ENCODE peak calls at places on chromosomes 5 and 9, in five cellular contexts. N is MV-4-11; T is colonic mucosa; Z is CD8-positive, alpha-beta T cell; K is NCI-H524. G is an unnamed sample.

GRCh38 chr5:104218200-104218599 is 655.6 kb upstream of the NUDT12 start:
- DNase-seq in N (no peak), T (no peak), Z (no peak), K (no peak), G (no peak)

GRCh38 chr9:33794560-33794959 is 801 bp upstream of the PRSS3 start:
- DNase-seq in N (no peak), T (no peak), Z (no peak), K (no peak), G (no peak)

GRCh38 chr9:113992994-113993393 is 85.1 kb downstream of the AMBP start:
- DNase-seq in N (peak), T (no peak), Z (no peak), K (no peak), G (no peak)

GRCh38 chr9:82645591-82645990 is 417.4 kb downstream of the RASEF start:
- DNase-seq in N (no peak), T (no peak), Z (no peak), K (no peak), G (no peak)

GRCh38 chr5:137627730-137628129 is 108.2 kb downstream of the KLHL3 start:
- DNase-seq in N (peak), T (no peak), Z (no peak), K (no peak), G (no peak)

GRCh38 chr5:139799359-139799758 is 3.8 kb downstream of the PSD2 start:
- DNase-seq in N (no peak), T (no peak), Z (no peak), K (peak), G (no peak)

GRCh38 chr5:72137826-72138409 is 30.6 kb downstream of the MAP1B start:
- DNase-seq in N (peak), T (no peak), Z (no peak), K (no peak), G (no peak)

GRCh38 chr9:6079386-6079785 is 64.0 kb upstream of the RANBP6 start:
- DNase-seq in N (no peak), T (no peak), Z (no peak), K (no peak), G (no peak)

GRCh38 chr5:138082033-138082432 is 1.8 kb upstream of the WNT8A start:
- DNase-seq in N (no peak), T (no peak), Z (no peak), K (no peak), G (no peak)

G was measured in GM12878.